ENCODE peak calls at places on chromosomes 2 and 18, in ten cellular contexts. K, J, N, P, L, I, D, X, G and U are unnamed samples.

GRCh38 chr2:162301151-162301804 is 17.2 kb downstream of the IFIH1 start:
- DNase-seq in K (peak; percentile 41), J (peak; percentile 75), N (peak; percentile 9), P (peak; percentile 74), L (peak; percentile 29), I (peak; percentile 80), D (peak; percentile 81), X (peak; percentile 33), G (peak; percentile 38), U (peak; percentile 72)

GRCh38 chr2:141959941-141960340 is 170.9 kb downstream of the LRP1B start:
- DNase-seq in K (no peak), J (no peak), N (no peak), P (no peak), L (peak; percentile 27), I (no peak), D (no peak), X (no peak), G (no peak), U (no peak)

GRCh38 chr2:231908584-231908983 is 17.6 kb downstream of the NPPC start:
- DNase-seq in K (no peak), J (no peak), N (no peak), P (no peak), L (no peak), I (no peak), D (no peak), X (no peak), G (no peak), U (no peak)

GRCh38 chr2:133658020-133658903 is 90.0 kb upstream of the NCKAP5 start:
- DNase-seq in K (no peak), J (peak; percentile 51), N (no peak), P (peak; percentile 67), L (peak; percentile 56), I (no peak), D (no peak), X (no peak), G (peak; percentile 79), U (peak; percentile 19)

GRCh38 chr2:119112230-119112629 is 46.3 kb downstream of the C1QL2 start:
- DNase-seq in K (no peak), J (no peak), N (no peak), P (no peak), L (no peak), I (no peak), D (no peak), X (no peak), G (no peak), U (no peak)

GRCh38 chr2:106582431-106583143 is 95.4 kb downstream of the CD8B2 start:
- DNase-seq in K (peak; percentile 66), J (peak; percentile 69), N (peak; percentile 55), P (peak; percentile 86), L (peak; percentile 81), I (peak; percentile 82), D (peak; percentile 88), X (peak; percentile 53), G (peak; percentile 47), U (peak; percentile 84)

GRCh38 chr18:44321868-44322590 is 358.7 kb upstream of the SETBP1 start:
- DNase-seq in K (no peak), J (no peak), N (no peak), P (no peak), L (no peak), I (no peak), D (no peak), X (no peak), G (no peak), U (no peak)

GRCh38 chr2:62426005-62426912 is 79.7 kb downstream of the TMEM17 start:
- DNase-seq in K (no peak), J (no peak), N (no peak), P (no peak), L (no peak), I (no peak), D (no peak), X (no peak), G (no peak), U (no peak)

GRCh38 chr2:230794472-230794871 is 70.3 kb upstream of the ITM2C start:
- DNase-seq in K (no peak), J (peak; percentile 19), N (peak; percentile 44), P (no peak), L (no peak), I (no peak), D (no peak), X (peak; percentile 20), G (no peak), U (peak; percentile 43)

GRCh38 chr2:104919127-104919526 is 65.2 kb downstream of the POU3F3 start:
- DNase-seq in K (no peak), J (no peak), N (no peak), P (no peak), L (no peak), I (no peak), D (peak; percentile 3), X (peak; percentile 1), G (no peak), U (peak; percentile 16)

GRCh38 chr18:55779711-55780590 is 192.0 kb upstream of the TCF4 start:
- DNase-seq in K (no peak), J (peak; percentile 30), N (no peak), P (peak; percentile 79), L (peak; percentile 63), I (no peak), D (peak; percentile 71), X (no peak), G (no peak), U (no peak)

GRCh38 chr2:222239945-222240675 is 58.7 kb downstream of the PAX3 start:
- DNase-seq in K (no peak), J (no peak), N (no peak), P (peak; percentile 84), L (peak; percentile 62), I (no peak), D (no peak), X (no peak), G (no peak), U (no peak)

GRCh38 chr2:101741775-101742520 is 44.4 kb downstream of the MAP4K4 start:
- DNase-seq in K (no peak), J (no peak), N (no peak), P (peak; percentile 82), L (peak; percentile 89), I (peak; percentile 24), D (no peak), X (peak; percentile 92), G (no peak), U (no peak)

GRCh38 chr2:28314968-28315367 is 77.7 kb upstream of the FOSL2 start:
- DNase-seq in K (no peak), J (no peak), N (no peak), P (no peak), L (no peak), I (no peak), D (no peak), X (no peak), G (no peak), U (no peak)

GRCh38 chr2:77484026-77484425 is 38.1 kb downstream of the LRRTM4 start:
- DNase-seq in K (no peak), J (no peak), N (no peak), P (no peak), L (peak; percentile 78), I (no peak), D (no peak), X (no peak), G (no peak), U (no peak)

GRCh38 chr2:48954311-48954710 is 198.8 kb upstream of the LHCGR start:
- DNase-seq in K (no peak), J (no peak), N (no peak), P (no peak), L (peak; percentile 6), I (no peak), D (no peak), X (no peak), G (no peak), U (no peak)

GRCh38 chr18:13301691-13302469 is 83.3 kb downstream of the LDLRAD4 start:
- DNase-seq in K (no peak), J (no peak), N (no peak), P (no peak), L (no peak), I (no peak), D (no peak), X (no peak), G (no peak), U (no peak)

GRCh38 chr2:11412449-11412810 is 53.5 kb downstream of the E2F6 start:
- DNase-seq in K (no peak), J (no peak), N (no peak), P (no peak), L (no peak), I (no peak), D (no peak), X (no peak), G (no peak), U (no peak)
- H3K27me3 ChIP-seq in K (no peaks in the 10 kb centered on the region), J (no peaks in the 10 kb centered on the region), N (no peaks in the 10 kb centered on the region), P (no peaks in the 10 kb centered on the region), L (no peaks in the 10 kb centered on the region), I (no peaks in the 10 kb centered on the region), D (no peaks in the 10 kb centered on the region), X (no peaks in the 10 kb centered on the region), G (no peaks in the 10 kb centered on the region), U (no peaks in the 10 kb centered on the region)

GRCh38 chr2:203097735-203098134 is 83.1 kb downstream of the NBEAL1 start:
- DNase-seq in K (peak; percentile 12), J (peak; percentile 6), N (no peak), P (no peak), L (peak; percentile 12), I (no peak), D (peak; percentile 36), X (no peak), G (no peak), U (peak; percentile 46)
- H3K4me1 ChIP-seq in K (no peaks in the 10 kb centered on the region), J (no peaks in the 10 kb centered on the region), N (no peaks in the 10 kb centered on the region), P (no peaks in the 10 kb centered on the region), L (no peaks in the 10 kb centered on the region), I (no peaks in the 10 kb centered on the region), D (no peaks in the 10 kb centered on the region), X (no peaks in the 10 kb centered on the region), G (no peaks in the 10 kb centered on the region), U (no peaks in the 10 kb centered on the region)

GRCh38 chr2:98539056-98539735 is 69.1 kb downstream of the COA5 start:
- DNase-seq in K (no peak), J (no peak), N (no peak), P (no peak), L (no peak), I (no peak), D (no peak), X (no peak), G (no peak), U (no peak)

GRCh38 chr2:98543214-98543613 is 65.1 kb downstream of the COA5 start:
- DNase-seq in K (no peak), J (no peak), N (no peak), P (no peak), L (no peak), I (no peak), D (no peak), X (no peak), G (no peak), U (no peak)

GRCh38 chr2:98541906-98542305 is 66.4 kb downstream of the COA5 start:
- DNase-seq in K (no peak), J (no peak), N (no peak), P (no peak), L (peak; percentile 43), I (no peak), D (no peak), X (peak; percentile 27), G (no peak), U (no peak)

GRCh38 chr2:98543842-98544241 is 64.5 kb downstream of the COA5 start:
- DNase-seq in K (no peak), J (no peak), N (no peak), P (no peak), L (no peak), I (no peak), D (no peak), X (no peak), G (no peak), U (no peak)

GRCh38 chr2:98541489-98541888 is 66.8 kb downstream of the COA5 start:
- DNase-seq in K (no peak), J (no peak), N (no peak), P (no peak), L (no peak), I (no peak), D (no peak), X (no peak), G (no peak), U (no peak)
- H3K4me2 ChIP-seq in K (no peak overlapping the region), J (no peak overlapping the region), N (no peak overlapping the region), P (no peak overlapping the region), L (no peak overlapping the region), I (no peak overlapping the region), D (no peak overlapping the region), X (no peak overlapping the region), G (no peak overlapping the region), U (no peak overlapping the region)

GRCh38 chr2:240645346-240646060 is 20.2 kb downstream of the GPR35 start:
- DNase-seq in K (no peak), J (no peak), N (no peak), P (no peak), L (no peak), I (no peak), D (no peak), X (no peak), G (no peak), U (no peak)
- H3K27me3 ChIP-seq in K (peaks cover 10% of the 10 kb centered on the region), J (peaks cover 64% of the 10 kb centered on the region), N (peaks cover 86% of the 10 kb centered on the region), P (peaks cover 13% of the 10 kb centered on the region), L (no peaks in the 10 kb centered on the region), I (peaks cover 4% of the 10 kb centered on the region), D (peaks cover 25% of the 10 kb centered on the region), X (peaks cover 9% of the 10 kb centered on the region), G (peaks cover 24% of the 10 kb centered on the region), U (peaks cover 35% of the 10 kb centered on the region)